ENCODE peak calls at places on chromosomes 4 and X, in seven cellular contexts. U, R, H, A, N, W and Y are unnamed samples.

GRCh38 chr4:127995776-127996175 is 30.6 kb downstream of the ABHD18 start:
- DNase-seq in N (no peak), U (peak), H (no peak), R (no peak), W (no peak), A (peak), Y (no peak)

GRCh38 chrX:69027181-69028005 is 137.9 kb downstream of the PJA1 start:
- DNase-seq in N (no peak), A (peak), R (no peak), H (no peak), U (peak), W (no peak), Y (no peak)

GRCh38 chr4:167986044-167986443 is 106.3 kb upstream of the ANXA10 start:
- DNase-seq in H (no peak), A (no peak), R (no peak), U (no peak), W (no peak), N (no peak), Y (no peak)

GRCh38 chr4:109801895-109802319 is at the start of gene CFI:
- DNase-seq in U (peak), R (no peak), H (no peak), W (no peak), A (peak), N (no peak), Y (no peak)

GRCh38 chrX:3815896-3816664 is 102.6 kb upstream of the PRKX start:
- DNase-seq in H (peak), U (peak), N (no peak), A (peak), R (peak), W (peak), Y (peak)

GRCh38 chr4:24114444-24114843 is 224.6 kb upstream of the PPARGC1A start:
- DNase-seq in A (no peak), W (no peak), N (no peak), R (no peak), U (no peak), H (no peak), Y (no peak)

GRCh38 chr4:8913858-8914460 is 42.3 kb upstream of the HMX1 start:
- DNase-seq in H (peak), N (no peak), A (no peak), R (no peak), W (no peak), U (no peak), Y (no peak)

GRCh38 chr4:142700521-142700920 is 145.6 kb downstream of the INPP4B start:
- DNase-seq in W (peak), H (no peak), A (no peak), U (no peak), R (no peak), N (no peak), Y (no peak)

GRCh38 chr4:2253160-2254084 is 8.5 kb downstream of the MXD4 start:
- DNase-seq in A (no peak), U (no peak), H (peak), N (no peak), W (no peak), R (no peak), Y (no peak)

GRCh38 chr4:6333301-6334202 is 63.9 kb downstream of the WFS1 start:
- DNase-seq in H (peak), A (no peak), R (no peak), W (no peak), N (no peak), U (peak), Y (no peak)

GRCh38 chr4:186840222-186840701 is 116.6 kb upstream of the FAT1 start:
- DNase-seq in W (no peak), U (no peak), N (no peak), R (no peak), A (no peak), H (peak), Y (no peak)

GRCh38 chrX:155857561-155857960 is 23.6 kb upstream of the VAMP7 start:
- DNase-seq in H (no peak), W (no peak), N (no peak), R (no peak), A (no peak), U (peak), Y (no peak)

GRCh38 chr4:139036885-139037284 is 21.3 kb downstream of the NOCT start:
- DNase-seq in U (no peak), A (no peak), R (no peak), H (no peak), N (no peak), W (no peak), Y (no peak)

DNA sequence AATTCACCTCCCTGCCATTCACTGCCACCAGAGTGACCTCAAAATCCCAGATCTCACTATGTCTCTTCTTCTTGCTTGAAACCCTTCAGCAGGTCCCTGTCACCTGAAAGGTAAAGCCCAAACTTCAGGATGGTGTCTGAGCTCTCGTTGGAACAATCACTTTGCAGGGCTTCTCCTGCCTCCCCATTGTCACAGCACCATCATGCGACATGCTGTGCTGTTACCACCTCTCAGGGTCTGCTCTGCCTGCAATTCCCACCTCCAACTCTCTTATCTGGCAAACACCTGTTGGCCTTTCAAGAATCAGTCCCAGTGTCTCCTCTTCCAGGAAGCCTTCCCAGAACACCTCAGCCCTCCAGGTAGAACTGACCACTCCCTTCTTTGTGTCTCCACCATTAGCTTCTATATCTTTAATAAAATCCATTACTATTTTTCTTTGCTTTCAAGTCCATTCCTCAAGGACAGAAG is 46.2 kb downstream of the SEL1L3 start:
- DNase-seq in N (no peak), R (no peak), A (no peak), H (no peak), W (no peak), U (no peak), Y (no peak)
- H3K27ac ChIP-seq in N (no peak), R (no peak), A (no peak), H (no peak), W (no peak), U (peak), Y (no peak)

DNA sequence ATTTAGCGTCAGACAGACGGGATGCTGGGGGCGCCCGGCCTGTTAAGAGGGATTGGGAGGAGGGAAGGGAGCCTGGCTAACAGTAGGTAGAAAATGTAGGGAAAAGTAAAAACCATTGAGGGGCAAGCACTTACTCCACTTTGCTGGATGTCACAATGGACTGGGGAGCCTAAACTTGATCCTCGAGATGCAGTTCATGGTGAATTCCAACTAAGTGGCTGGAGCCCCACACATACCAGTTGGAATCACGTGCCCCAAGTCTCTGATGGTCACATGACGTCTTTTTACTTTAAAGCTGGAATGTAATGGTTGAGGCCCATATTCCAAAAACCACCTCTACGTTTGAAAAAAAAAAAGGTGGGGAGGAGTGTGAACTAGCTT is 1.5 kb downstream of the PLS3 start:
- DNase-seq in N (no peak), H (peak), U (peak), A (peak), W (no peak), R (peak), Y (no peak)
- H3K27ac ChIP-seq in N (peak), H (no peak), U (peak), A (peak), W (no peak), R (peak), Y (peak)

GRCh38 chr4:123364906-123365305 is 31.7 kb upstream of the SPRY1 start:
- DNase-seq in U (no peak), R (no peak), W (no peak), A (no peak), N (no peak), H (no peak), Y (no peak)

GRCh38 chr4:123363729-123364128 is 32.9 kb upstream of the SPRY1 start:
- DNase-seq in H (no peak), W (no peak), R (no peak), N (no peak), A (no peak), U (no peak), Y (no peak)

GRCh38 chr4:123359449-123360306 is 36.9 kb upstream of the SPRY1 start:
- DNase-seq in R (no peak), U (no peak), N (no peak), W (no peak), H (no peak), A (no peak), Y (no peak)

GRCh38 chr4:123361195-123361861 is 35.3 kb upstream of the SPRY1 start:
- DNase-seq in W (no peak), U (peak), R (no peak), A (peak), H (no peak), N (no peak), Y (no peak)

DNA sequence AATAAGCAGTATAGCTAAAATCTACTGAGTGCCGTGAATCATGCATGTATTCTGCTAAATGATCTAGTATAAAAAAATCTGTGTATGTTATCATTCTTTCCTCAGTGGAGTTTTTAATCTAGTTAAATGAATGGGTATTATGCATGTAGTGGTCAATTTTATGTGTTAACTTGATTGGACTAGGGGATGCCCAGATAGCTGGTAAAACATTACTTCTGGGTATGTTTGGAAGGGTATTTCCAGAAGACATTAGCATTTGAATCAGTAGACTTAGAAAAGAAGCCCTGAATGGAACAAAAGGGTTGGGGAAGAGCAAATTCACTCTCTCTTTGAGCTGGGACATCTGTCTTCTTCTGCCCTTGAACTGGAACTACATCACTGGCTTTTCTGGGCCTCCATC is 34.5 kb upstream of the SPRY1 start:
- DNase-seq in U (no peak), R (no peak), H (no peak), A (no peak), W (no peak), N (no peak), Y (no peak)
- H3K27ac ChIP-seq in U (no peak), R (no peak), H (no peak), A (no peak), W (no peak), N (no peak), Y (no peak)

DNA sequence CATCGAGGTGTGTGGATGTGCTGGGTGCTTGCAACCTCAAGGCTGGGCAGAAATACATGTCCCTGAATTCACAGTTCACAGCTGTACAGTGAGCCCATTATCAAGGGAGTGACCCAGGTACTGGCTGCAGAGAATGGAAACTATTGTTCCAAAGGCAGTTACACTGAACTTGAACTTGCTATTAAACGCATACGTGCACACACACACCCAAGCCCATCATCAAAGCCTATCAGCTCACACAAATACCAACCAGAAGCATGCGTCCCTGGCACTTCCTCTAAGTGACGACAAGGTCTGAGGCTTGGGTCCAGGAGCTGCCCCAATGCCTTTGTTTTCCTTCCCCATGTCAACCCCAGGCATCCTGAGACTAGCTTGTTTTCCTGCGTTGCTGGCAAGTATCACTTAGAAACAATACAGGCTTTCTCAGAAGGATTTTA is 88.6 kb downstream of the IRF2 start:
- DNase-seq in N (no peak), R (no peak), U (no peak), W (no peak), A (no peak), H (peak), Y (no peak)
- H3K27ac ChIP-seq in N (peak), R (no peak), U (no peak), W (no peak), A (no peak), H (peak), Y (peak)

GRCh38 chrX:17409566-17410290 is 34.7 kb downstream of the NHS start:
- DNase-seq in H (no peak), U (no peak), A (no peak), N (no peak), W (no peak), R (no peak), Y (no peak)

GRCh38 chrX:17411189-17411588 is 36.2 kb downstream of the NHS start:
- DNase-seq in W (no peak), R (no peak), H (no peak), N (no peak), U (no peak), A (no peak), Y (no peak)

GRCh38 chrX:17403231-17403691 is 28.3 kb downstream of the NHS start:
- DNase-seq in A (no peak), W (no peak), N (no peak), R (no peak), U (no peak), H (no peak), Y (no peak)

DNA sequence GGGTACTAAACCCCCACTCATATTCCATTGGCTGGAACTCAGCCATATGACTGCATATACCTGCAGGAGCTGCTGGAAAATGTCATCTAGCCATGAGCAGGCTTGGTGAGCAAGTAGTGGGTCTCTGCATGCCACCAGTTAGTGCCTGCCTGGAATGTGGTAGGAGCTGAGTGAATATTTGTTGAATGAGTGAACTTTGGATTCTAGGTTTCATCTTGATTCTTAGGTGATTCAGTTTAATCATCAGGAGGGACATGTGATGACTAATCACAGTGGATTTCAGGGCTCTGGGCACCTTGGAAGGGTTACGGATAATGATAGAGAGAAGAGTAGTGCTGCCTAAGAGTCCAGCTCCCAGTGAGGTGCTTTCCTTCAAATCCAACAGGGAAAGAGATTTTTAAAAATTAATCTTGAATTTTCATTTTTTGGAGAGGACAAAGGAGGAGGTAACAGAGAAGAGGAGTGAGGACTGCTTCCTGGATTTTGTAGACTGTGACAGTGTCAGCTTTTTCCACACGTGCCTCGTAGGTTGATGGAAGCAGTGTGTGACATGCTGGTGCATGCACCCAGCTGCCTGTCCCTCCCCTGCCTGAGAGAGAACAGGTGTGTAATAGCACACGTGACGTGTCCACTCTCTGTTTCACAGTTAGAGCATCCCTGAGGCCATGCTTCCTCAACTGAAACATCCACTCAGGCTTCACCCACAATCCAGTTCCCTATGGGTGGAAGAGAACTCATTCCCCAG is 30.4 kb downstream of the NHS start:
- DNase-seq in H (no peak), W (no peak), N (no peak), A (no peak), U (peak), R (no peak), Y (no peak)
- H3K27ac ChIP-seq in H (no peak), W (no peak), N (no peak), A (peak), U (no peak), R (no peak), Y (no peak)

GRCh38 chrX:100980608-100981497 is 11.3 kb downstream of the ARL13A start:
- DNase-seq in U (peak), R (no peak), N (no peak), H (no peak), A (peak), W (no peak), Y (no peak)
- H3K27ac ChIP-seq in U (peak), R (no peak), N (no peak), H (no peak), A (no peak), W (no peak), Y (no peak)

GRCh38 chrX:110002300-110003166 is at the start of gene TMEM164:
- DNase-seq in W (peak), U (peak), A (peak), N (peak), H (peak), R (peak), Y (peak)
- H3K27ac ChIP-seq in W (peak), U (peak), A (peak), N (peak), H (peak), R (peak), Y (peak)

DNA sequence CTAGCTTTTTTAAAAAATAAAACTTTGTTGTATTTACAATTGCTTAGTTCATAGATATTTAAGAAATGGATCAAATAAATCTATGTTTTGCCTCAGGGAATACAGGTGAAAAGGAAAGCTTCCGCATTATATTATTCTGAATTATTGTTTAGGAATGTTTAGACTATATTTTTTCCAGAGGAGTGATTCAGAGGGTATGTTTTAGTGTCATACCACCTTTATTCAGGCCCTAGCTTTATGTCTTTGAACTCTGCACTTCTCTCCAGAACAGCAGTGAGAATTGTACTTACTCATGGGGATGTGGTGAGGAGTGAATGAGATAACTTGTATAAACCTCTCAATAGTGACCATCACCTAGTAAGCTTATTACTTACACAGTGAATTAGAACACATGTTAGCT is 14.0 kb downstream of the SLIT2 start:
- DNase-seq in W (no peak), R (no peak), A (no peak), H (no peak), N (no peak), U (no peak), Y (no peak)
- H3K27ac ChIP-seq in W (no peak), R (no peak), A (no peak), H (no peak), N (no peak), U (no peak), Y (no peak)

DNA sequence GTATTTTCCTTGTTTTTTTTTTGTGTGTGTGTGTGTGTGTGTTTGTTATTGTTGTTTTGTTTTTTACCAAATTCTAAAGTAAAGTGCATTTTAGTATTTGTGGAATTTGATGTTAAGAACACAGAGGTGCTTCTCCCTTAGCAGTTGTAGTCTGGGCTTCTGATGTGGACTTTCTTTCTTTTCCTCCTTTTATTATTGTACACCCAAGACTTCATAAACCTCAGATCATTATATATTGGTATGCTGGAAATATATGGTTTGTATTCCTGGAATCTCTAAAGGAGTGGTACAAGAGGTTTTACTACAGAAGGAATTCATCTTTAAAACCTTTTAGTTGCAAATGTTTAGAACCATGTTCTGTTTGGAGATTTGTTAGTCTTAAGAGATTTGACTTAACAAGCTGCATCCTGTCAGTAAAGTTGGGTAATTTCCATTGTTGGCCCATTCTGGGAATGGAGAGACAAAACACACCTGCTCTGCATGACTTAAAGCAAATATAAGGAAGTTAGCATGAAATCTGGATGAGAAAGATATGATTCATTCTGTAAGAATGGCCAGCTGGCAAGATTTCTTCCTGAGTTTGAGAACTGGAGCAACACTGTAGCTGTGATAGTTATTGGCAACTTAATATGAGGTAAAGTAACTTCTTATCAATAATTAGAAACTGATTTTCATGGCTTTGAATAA is 64.0 kb downstream of the SMAD1 start:
- DNase-seq in W (no peak), U (peak), N (no peak), H (peak), A (peak), R (no peak), Y (no peak)
- H3K27ac ChIP-seq in W (no peak), U (no peak), N (no peak), H (peak), A (peak), R (no peak), Y (no peak)

DNA sequence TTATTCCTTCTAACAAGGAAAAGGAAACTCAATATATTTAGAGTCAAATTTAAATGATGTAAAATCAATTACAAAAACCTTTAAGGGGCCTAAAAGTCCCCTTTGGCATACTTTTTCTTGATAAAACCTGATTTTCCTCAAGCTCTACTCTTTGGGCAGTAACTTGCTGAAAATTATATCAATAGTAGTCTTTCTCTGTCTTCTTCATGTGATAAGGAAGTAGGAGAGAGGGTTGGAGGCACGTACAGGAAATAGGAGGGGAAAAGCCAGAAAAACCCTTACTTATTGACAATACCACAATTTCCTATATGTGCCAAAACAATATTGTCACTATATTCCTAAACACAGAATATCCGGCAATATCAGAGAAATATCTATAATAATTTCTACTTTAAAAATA is 9.6 kb downstream of the RHOH start:
- DNase-seq in N (no peak), W (no peak), R (no peak), A (no peak), H (no peak), U (no peak), Y (no peak)
- H3K27ac ChIP-seq in N (peak), W (peak), R (no peak), A (no peak), H (peak), U (no peak), Y (peak)